ENCODE peak calls at places on chromosome 7, in seven cellular contexts. Q is IMR-90, Y is mesenchymal stem cell, V is neuronal stem cell, O is H9, K is mesendoderm, X is H1. F is an unnamed sample.

GRCh38 chr7:151235091-151235787 is 3.0 kb downstream of the CHPF2 start:
- DNase-seq in Q (no peak), Y (no peak), V (no peak), O (no peak), K (no peak), X (no peak), F (no peak)

GRCh38 chr7:73530800-73531199 is 8.7 kb upstream of the BAZ1B start:
- DNase-seq in Q (no peak), Y (no peak), V (no peak), O (no peak), K (no peak), X (no peak), F (no peak)

GRCh38 chr7:138975343-138976104 is 5.7 kb downstream of the KIAA1549 start:
- DNase-seq in Q (no peak), Y (no peak), V (peak), O (no peak), K (peak), X (no peak), F (no peak)

GRCh38 chr7:2306688-2307087 is 7.6 kb downstream of the SNX8 start:
- DNase-seq in Q (no peak), Y (no peak), V (no peak), O (no peak), K (no peak), X (no peak), F (peak)

GRCh38 chr7:122262246-122262645 is 42.3 kb downstream of the FEZF1 start:
- DNase-seq in Q (no peak), Y (no peak), V (no peak), O (no peak), K (no peak), X (no peak), F (no peak)

GRCh38 chr7:157580324-157580723 is 243.5 kb downstream of the DNAJB6 start:
- DNase-seq in Q (no peak), Y (no peak), V (no peak), O (no peak), K (no peak), X (no peak), F (no peak)

GRCh38 chr7:63887031-63887430 is 111.6 kb upstream of the ZNF722 start:
- DNase-seq in Q (no peak), Y (no peak), V (no peak), O (no peak), K (no peak), X (no peak), F (no peak)

GRCh38 chr7:150317748-150318444 is 5.3 kb upstream of the LRRC61 start:
- DNase-seq in Q (peak), Y (peak), V (no peak), O (no peak), K (no peak), X (no peak), F (no peak)

GRCh38 chr7:150685219-150686029 is at the start of gene GIMAP2:
- DNase-seq in Q (no peak), Y (no peak), V (no peak), O (no peak), K (no peak), X (no peak), F (no peak)

GRCh38 chr7:131859162-131859821 is 302.9 kb upstream of the PODXL start:
- DNase-seq in Q (peak), Y (peak), V (peak), O (peak), K (peak), X (peak), F (peak)

GRCh38 chr7:32952876-32953275 is 4.4 kb upstream of the FKBP9 start:
- DNase-seq in Q (no peak), Y (no peak), V (no peak), O (no peak), K (no peak), X (no peak), F (no peak)

GRCh38 chr7:93921607-93922446 is at the start of gene GNG11:
- DNase-seq in Q (peak), Y (peak), V (peak), O (peak), K (peak), X (peak), F (peak)

GRCh38 chr7:31028006-31028405 is 24.1 kb upstream of the ADCYAP1R1 start:
- DNase-seq in Q (no peak), Y (no peak), V (no peak), O (no peak), K (no peak), X (no peak), F (no peak)

GRCh38 chr7:92695308-92696261 is 105.4 kb upstream of the FAM133B start:
- DNase-seq in Q (peak), Y (peak), V (peak), O (peak), K (peak), X (no peak), F (peak)

GRCh38 chr7:756928-757560 is 30.0 kb upstream of the PRKAR1B start:
- DNase-seq in Q (no peak), Y (no peak), V (no peak), O (no peak), K (no peak), X (no peak), F (no peak)

GRCh38 chr7:128788446-128789412 is 3.0 kb upstream of the CCDC136 start:
- DNase-seq in Q (no peak), Y (no peak), V (no peak), O (no peak), K (no peak), X (no peak), F (no peak)

GRCh38 chr7:105014725-105015630 is 973 bp downstream of the KMT2E start:
- DNase-seq in Q (peak), Y (peak), V (peak), O (peak), K (peak), X (no peak), F (peak)

GRCh38 chr7:51246258-51247245 is 70.1 kb downstream of the COBL start:
- DNase-seq in Q (no peak), Y (no peak), V (no peak), O (no peak), K (no peak), X (no peak), F (no peak)

GRCh38 chr7:127751723-127752448 is 99.9 kb downstream of the SND1 start:
- DNase-seq in Q (peak), Y (peak), V (no peak), O (no peak), K (no peak), X (no peak), F (no peak)

GRCh38 chr7:87318741-87319140 is 26.7 kb upstream of the CROT start:
- DNase-seq in Q (no peak), Y (peak), V (no peak), O (no peak), K (peak), X (no peak), F (no peak)

GRCh38 chr7:119197872-119198527 is 973.5 kb downstream of the ANKRD7 start:
- DNase-seq in Q (peak), Y (peak), V (peak), O (peak), K (peak), X (peak), F (no peak)

GRCh38 chr7:7333610-7334009 is 151.3 kb downstream of the C1GALT1 start:
- DNase-seq in Q (no peak), Y (no peak), V (no peak), O (no peak), K (no peak), X (no peak), F (no peak)

GRCh38 chr7:36851382-36851781 is 127.1 kb upstream of the AOAH start:
- DNase-seq in Q (no peak), Y (no peak), V (no peak), O (no peak), K (no peak), X (no peak), F (no peak)

GRCh38 chr7:41693150-41693997 is 9.5 kb downstream of the INHBA start:
- DNase-seq in Q (peak), Y (peak), V (no peak), O (no peak), K (no peak), X (no peak), F (no peak)

GRCh38 chr7:2399848-2400587 is 3.4 kb upstream of the CHST12 start:
- DNase-seq in Q (peak), Y (peak), V (no peak), O (no peak), K (peak), X (no peak), F (peak)

GRCh38 chr7:1377111-1377909 is 82.0 kb downstream of the MICALL2 start:
- DNase-seq in Q (no peak), Y (no peak), V (no peak), O (no peak), K (no peak), X (no peak), F (no peak)

GRCh38 chr7:46542076-46542475 is 621.0 kb upstream of the IGFBP3 start:
- DNase-seq in Q (no peak), Y (no peak), V (no peak), O (no peak), K (peak), X (no peak), F (no peak)

GRCh38 chr7:44385384-44386138 is 60.2 kb upstream of the CAMK2B start:
- DNase-seq in Q (no peak), Y (peak), V (no peak), O (peak), K (no peak), X (no peak), F (peak)

GRCh38 chr7:45092100-45092930 is 3.5 kb upstream of the NACAD start:
- DNase-seq in Q (peak), Y (peak), V (no peak), O (no peak), K (peak), X (no peak), F (peak)

GRCh38 chr7:2757904-2758672 is 70.1 kb downstream of the AMZ1 start:
- DNase-seq in Q (peak), Y (peak), V (no peak), O (no peak), K (peak), X (no peak), F (peak)

GRCh38 chr7:116570306-116570705 is 45.5 kb downstream of the CAV1 start:
- DNase-seq in Q (no peak), Y (peak), V (no peak), O (no peak), K (no peak), X (no peak), F (no peak)

GRCh38 chr7:74585844-74586243 is 71.7 kb upstream of the GTF2I start:
- DNase-seq in Q (no peak), Y (no peak), V (no peak), O (no peak), K (no peak), X (no peak), F (no peak)

GRCh38 chr7:102836206-102836938 is 76.4 kb upstream of the LRRC17 start:
- DNase-seq in Q (peak), Y (peak), V (no peak), O (no peak), K (peak), X (no peak), F (peak)

GRCh38 chr7:173120-173918 is 19.1 kb upstream of the FAM20C start:
- DNase-seq in Q (no peak), Y (no peak), V (no peak), O (no peak), K (no peak), X (no peak), F (no peak)

GRCh38 chr7:73811760-73812168 is 19.0 kb upstream of the CLDN4 start:
- DNase-seq in Q (peak), Y (peak), V (no peak), O (peak), K (peak), X (peak), F (peak)

GRCh38 chr7:95469850-95470249 is 15.9 kb upstream of the ASB4 start:
- DNase-seq in Q (no peak), Y (no peak), V (no peak), O (no peak), K (peak), X (no peak), F (no peak)

GRCh38 chr7:95478139-95479037 is 7.4 kb upstream of the ASB4 start:
- DNase-seq in Q (peak), Y (no peak), V (no peak), O (peak), K (peak), X (no peak), F (no peak)

GRCh38 chr7:72265505-72265904 is 146.6 kb downstream of the CALN1 start:
- DNase-seq in Q (no peak), Y (no peak), V (no peak), O (no peak), K (peak), X (no peak), F (no peak)

DNA sequence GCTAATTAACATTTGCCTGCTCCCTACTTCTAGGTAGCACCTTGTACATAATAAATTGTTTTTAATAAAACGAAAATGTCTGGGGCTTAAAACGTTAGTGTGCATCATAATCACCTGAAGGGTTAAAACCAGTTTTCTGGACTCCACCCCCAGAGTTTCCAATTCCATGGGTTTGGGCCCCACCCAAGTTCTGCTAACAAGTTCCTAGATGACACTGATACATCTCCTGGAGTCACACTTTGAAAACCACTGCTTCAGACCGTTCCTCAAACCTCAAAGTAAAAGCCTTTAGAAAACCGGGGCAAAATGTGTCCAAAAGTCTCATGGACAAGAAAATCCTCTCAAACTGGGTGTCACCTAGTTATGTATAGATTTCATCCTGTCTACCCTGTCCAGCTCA is 9.3 kb downstream of the OSBPL3 start:
- DNase-seq in Q (no peak), Y (no peak), V (no peak), O (no peak), K (no peak), X (no peak), F (no peak)
- H2BK5ac ChIP-seq in Q (peak), Y (peak), V (no peak), O (no peak), K (peak), X (peak), F (peak)

GRCh38 chr7:142002179-142002578 is 6.5 kb downstream of the MGAM start:
- DNase-seq in Q (no peak), Y (no peak), V (no peak), O (no peak), K (no peak), X (no peak), F (no peak)

GRCh38 chr7:141999219-141999618 is 3.5 kb downstream of the MGAM start:
- DNase-seq in Q (no peak), Y (no peak), V (no peak), O (no peak), K (no peak), X (no peak), F (no peak)

GRCh38 chr7:142000244-142000643 is 4.6 kb downstream of the MGAM start:
- DNase-seq in Q (no peak), Y (no peak), V (no peak), O (no peak), K (no peak), X (no peak), F (no peak)

GRCh38 chr7:142006577-142006976 is 10.9 kb downstream of the MGAM start:
- DNase-seq in Q (no peak), Y (no peak), V (no peak), O (no peak), K (no peak), X (no peak), F (no peak)

GRCh38 chr7:142001163-142001874 is 5.6 kb downstream of the MGAM start:
- DNase-seq in Q (no peak), Y (no peak), V (no peak), O (no peak), K (peak), X (no peak), F (peak)
- H2BK5ac ChIP-seq in Q (no peak), Y (no peak), V (no peak), O (no peak), K (no peak), X (no peak), F (no peak)

DNA sequence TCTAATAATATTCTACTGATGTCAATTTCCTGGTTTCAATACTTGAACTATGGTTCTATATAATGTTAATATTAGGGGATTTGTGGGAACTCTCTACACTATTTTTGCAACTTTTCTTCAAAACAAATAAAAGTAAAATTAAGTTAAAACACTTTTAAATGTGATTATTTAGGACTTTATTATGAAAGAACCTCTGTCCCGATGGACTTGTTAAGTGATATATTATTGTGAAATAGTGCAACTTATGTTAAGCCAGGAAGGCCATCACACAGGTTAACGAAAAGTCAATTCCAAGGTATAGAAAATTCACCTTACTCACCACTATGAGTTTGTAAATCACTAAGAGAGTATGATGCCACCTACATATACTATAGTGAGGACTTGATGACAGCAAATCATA is 79.2 kb downstream of the IMMP2L start:
- DNase-seq in Q (no peak), Y (no peak), V (no peak), O (no peak), K (no peak), X (no peak), F (no peak)
- H2BK5ac ChIP-seq in Q (no peak), Y (no peak), V (no peak), O (no peak), K (no peak), X (no peak), F (no peak)

GRCh38 chr7:115409682-115410426 is 488.0 kb downstream of the MDFIC start:
- DNase-seq in Q (no peak), Y (no peak), V (no peak), O (no peak), K (no peak), X (no peak), F (no peak)
- H2BK5ac ChIP-seq in Q (no peak), Y (no peak), V (no peak), O (no peak), K (no peak), X (no peak), F (no peak)

GRCh38 chr7:107236857-107237256 is 68.1 kb downstream of the HBP1 start:
- DNase-seq in Q (peak), Y (no peak), V (no peak), O (no peak), K (no peak), X (no peak), F (no peak)

GRCh38 chr7:107237451-107237850 is 68.6 kb downstream of the HBP1 start:
- DNase-seq in Q (no peak), Y (no peak), V (no peak), O (no peak), K (no peak), X (no peak), F (no peak)

GRCh38 chr7:107244613-107245012 is 75.8 kb downstream of the HBP1 start:
- DNase-seq in Q (no peak), Y (no peak), V (no peak), O (no peak), K (no peak), X (no peak), F (no peak)

GRCh38 chr7:107242267-107242666 is 73.5 kb downstream of the HBP1 start:
- DNase-seq in Q (no peak), Y (no peak), V (no peak), O (no peak), K (no peak), X (no peak), F (no peak)
- H2BK5ac ChIP-seq in Q (no peak), Y (no peak), V (no peak), O (no peak), K (no peak), X (no peak), F (no peak)

DNA sequence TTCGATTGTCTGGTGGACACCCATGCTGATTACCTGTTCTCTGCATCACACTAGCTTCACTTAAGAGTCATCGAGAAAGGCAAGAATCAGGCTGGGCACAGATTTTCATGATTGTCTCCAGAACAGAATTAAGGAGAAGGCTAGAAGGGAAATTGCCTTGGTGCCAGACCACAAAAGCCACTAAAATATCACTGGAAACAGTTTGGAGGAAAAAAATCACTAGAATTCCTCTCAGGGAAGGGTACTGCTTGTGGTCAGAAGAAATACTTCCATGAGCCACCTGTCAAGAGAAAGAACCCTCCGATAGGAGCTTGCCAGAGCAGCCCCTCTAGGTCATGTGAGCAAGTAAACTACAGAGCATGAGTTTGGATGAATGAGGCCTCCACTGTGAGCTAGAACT is 269.3 kb upstream of the TEX47 start:
- DNase-seq in Q (no peak), Y (no peak), V (no peak), O (no peak), K (no peak), X (no peak), F (no peak)
- H2BK5ac ChIP-seq in Q (no peak), Y (no peak), V (no peak), O (no peak), K (no peak), X (no peak), F (no peak)

GRCh38 chr7:124310934-124311390 is 278.1 kb upstream of the TMEM229A start:
- DNase-seq in Q (peak), Y (peak), V (no peak), O (no peak), K (peak), X (no peak), F (no peak)
- H2BK5ac ChIP-seq in Q (peak), Y (no peak), V (no peak), O (no peak), K (no peak), X (no peak), F (no peak)

GRCh38 chr7:70893985-70894722 is 237.8 kb upstream of the GALNT17 start:
- DNase-seq in Q (no peak), Y (no peak), V (no peak), O (peak), K (peak), X (peak), F (no peak)
- H2BK5ac ChIP-seq in Q (no peak), Y (no peak), V (no peak), O (peak), K (no peak), X (peak), F (no peak)

GRCh38 chr7:22729180-22729579 is 2.2 kb downstream of the IL6 start:
- DNase-seq in Q (peak), Y (peak), V (no peak), O (no peak), K (no peak), X (no peak), F (no peak)
- H2BK5ac ChIP-seq in Q (peak), Y (no peak), V (no peak), O (no peak), K (no peak), X (no peak), F (no peak)

F was measured in trophoblast cell.